ENCODE peak calls at places on chromosomes 5 and 9, in nine cellular contexts. K is fibroblast of villous mesenchyme, B is stomach, T is right lobe of liver, H is astrocyte, I is endothelial cell, O is OCI-LY7, Q is prostate gland, C is AG09309. R is an unnamed sample.

GRCh38 chr9:122248448-122248865 is 16.2 kb downstream of the RBM18 start:
- DNase-seq in C (no peak), I (no peak), T (no peak), B (no peak), O (no peak), H (no peak), K (no peak), Q (peak), R (no peak)

GRCh38 chr9:34987160-34988040 is 2.1 kb upstream of the DNAJB5 start:
- DNase-seq in B (no peak), Q (no peak), O (no peak), K (no peak), T (no peak), H (no peak), C (no peak), I (no peak), R (no peak)

GRCh38 chr9:83956288-83957028 is 23.6 kb downstream of the HNRNPK start:
- DNase-seq in T (peak), C (no peak), O (peak), B (peak), H (peak), Q (peak), K (peak), I (peak), R (peak)

GRCh38 chr5:137563301-137563645 is 64.1 kb upstream of the SPOCK1 start:
- DNase-seq in Q (no peak), O (no peak), K (no peak), I (no peak), H (no peak), C (peak), B (no peak), T (no peak), R (no peak)

GRCh38 chr9:131679261-131680020 is 60.4 kb downstream of the RAPGEF1 start:
- DNase-seq in H (no peak), Q (no peak), C (no peak), B (no peak), O (no peak), K (no peak), T (no peak), I (no peak), R (no peak)

GRCh38 chr9:77943053-77943452 is 88.6 kb downstream of the GNAQ start:
- DNase-seq in H (no peak), O (no peak), T (no peak), Q (no peak), I (no peak), C (no peak), B (no peak), K (peak), R (no peak)

GRCh38 chr9:121562261-121562780 is 62.7 kb upstream of the GGTA1 start:
- DNase-seq in H (no peak), I (no peak), C (no peak), Q (no peak), B (no peak), T (no peak), O (no peak), K (no peak), R (no peak)

GRCh38 chr5:18968966-18969365 is 1019.0 kb downstream of the CDH18 start:
- DNase-seq in O (no peak), Q (no peak), C (no peak), K (no peak), B (no peak), H (no peak), I (no peak), T (no peak), R (no peak)

GRCh38 chr5:65774346-65774745 is 52.3 kb downstream of the NLN start:
- DNase-seq in T (no peak), B (no peak), H (peak), C (peak), O (no peak), K (peak), Q (no peak), I (no peak), R (peak)

GRCh38 chr9:15401266-15401665 is 21.4 kb upstream of the SNAPC3 start:
- DNase-seq in H (no peak), O (no peak), T (no peak), I (no peak), K (peak), C (no peak), B (peak), Q (no peak), R (peak)

GRCh38 chr9:82721596-82721995 is 341.3 kb downstream of the RASEF start:
- DNase-seq in K (peak), O (no peak), B (no peak), Q (no peak), I (no peak), C (no peak), H (peak), T (no peak), R (no peak)

GRCh38 chr5:97528941-97529340 is 345.9 kb upstream of the RIOK2 start:
- DNase-seq in I (no peak), K (peak), O (no peak), Q (no peak), T (no peak), C (peak), H (peak), B (no peak), R (peak)

GRCh38 chr9:89666364-89666763 is 61.6 kb downstream of the GADD45G start:
- DNase-seq in I (no peak), T (no peak), C (no peak), H (no peak), B (no peak), Q (no peak), O (no peak), K (no peak), R (no peak)

GRCh38 chr9:127537014-127537413 is 75.1 kb upstream of the STXBP1 start:
- DNase-seq in T (no peak), B (peak), O (no peak), I (no peak), Q (peak), K (peak), H (no peak), C (no peak), R (peak)

GRCh38 chr9:127536499-127536898 is 75.6 kb upstream of the STXBP1 start:
- DNase-seq in T (no peak), B (no peak), I (no peak), Q (no peak), O (no peak), K (no peak), C (no peak), H (no peak), R (no peak)

GRCh38 chr9:127539259-127539981 is 72.7 kb upstream of the STXBP1 start:
- DNase-seq in K (peak), B (no peak), H (no peak), I (no peak), T (no peak), O (no peak), Q (no peak), C (no peak), R (peak)

GRCh38 chr9:127538849-127539258 is 73.2 kb upstream of the STXBP1 start:
- DNase-seq in H (peak), K (peak), C (no peak), T (no peak), B (no peak), Q (no peak), O (no peak), I (no peak), R (peak)

GRCh38 chr9:127537792-127538191 is 74.3 kb upstream of the STXBP1 start:
- DNase-seq in K (no peak), I (no peak), Q (no peak), H (no peak), O (no peak), T (no peak), C (no peak), B (no peak), R (no peak)
- TF ChIP-seq CTCF in K (peak), I (no peak), Q (no peak), H (no peak), O (peak), T (no peak), C (peak), B (no peak), R (peak)

GRCh38 chr5:14239404-14239803 is 96.3 kb downstream of the TRIO start:
- DNase-seq in K (no peak), Q (no peak), H (no peak), C (no peak), O (no peak), I (no peak), B (no peak), T (no peak), R (no peak)

GRCh38 chr5:14238272-14238671 is 95.1 kb downstream of the TRIO start:
- DNase-seq in O (no peak), H (no peak), K (no peak), B (no peak), Q (no peak), T (no peak), I (no peak), C (no peak), R (no peak)

GRCh38 chr5:14242447-14242846 is 99.3 kb downstream of the TRIO start:
- DNase-seq in C (no peak), T (no peak), B (no peak), H (no peak), O (no peak), K (no peak), Q (no peak), I (no peak), R (no peak)

GRCh38 chr5:14239951-14240350 is 96.8 kb downstream of the TRIO start:
- DNase-seq in C (no peak), B (no peak), K (peak), O (no peak), I (no peak), H (no peak), Q (no peak), T (no peak), R (no peak)

DNA sequence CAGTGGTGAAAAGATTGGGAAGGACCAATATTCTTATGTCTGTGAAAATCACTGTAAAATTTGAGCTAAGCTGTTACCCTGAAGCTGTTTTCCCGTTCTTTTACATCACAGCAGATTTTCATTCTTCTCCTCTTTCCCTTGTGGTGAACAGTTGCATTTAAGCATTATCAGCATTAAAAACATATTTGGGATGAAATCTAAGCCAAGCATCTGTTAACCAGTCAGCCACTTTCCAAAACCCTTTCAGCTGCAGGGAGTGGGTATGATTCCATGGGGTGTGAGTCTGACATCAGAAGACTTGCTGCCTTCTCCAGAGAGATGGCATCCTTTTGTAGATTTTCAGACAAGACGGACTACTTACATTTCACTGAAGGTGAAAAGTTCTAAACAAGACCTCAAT is 97.2 kb downstream of the TRIO start:
- DNase-seq in B (no peak), Q (no peak), C (peak), K (peak), I (no peak), T (no peak), H (peak), O (no peak), R (peak)
- TF ChIP-seq CTCF in B (no peak), Q (no peak), C (no peak), K (no peak), I (no peak), T (no peak), H (no peak), O (no peak), R (peak)

GRCh38 chr5:35598707-35599370 is 18.8 kb upstream of the SPEF2 start:
- DNase-seq in I (no peak), H (no peak), B (peak), T (peak), O (peak), C (no peak), K (peak), Q (no peak), R (no peak)
- TF ChIP-seq CTCF in I (no peak), H (no peak), B (no peak), T (peak), O (peak), C (no peak), K (peak), Q (no peak), R (no peak)

GRCh38 chr5:58191451-58191850 is 268.4 kb downstream of the PLK2 start:
- DNase-seq in O (no peak), K (no peak), T (no peak), H (no peak), I (no peak), Q (peak), B (no peak), C (no peak), R (no peak)

GRCh38 chr5:58187473-58188286 is 272.2 kb downstream of the PLK2 start:
- DNase-seq in T (no peak), K (no peak), O (no peak), B (no peak), I (no peak), C (no peak), Q (no peak), H (no peak), R (no peak)

GRCh38 chr5:58184910-58185309 is 275.0 kb downstream of the PLK2 start:
- DNase-seq in I (no peak), H (peak), K (peak), Q (no peak), B (no peak), T (no peak), O (no peak), C (no peak), R (peak)

GRCh38 chr5:58185397-58186195 is 274.3 kb downstream of the PLK2 start:
- DNase-seq in I (no peak), K (no peak), Q (no peak), C (no peak), B (no peak), H (peak), T (no peak), O (no peak), R (no peak)

DNA sequence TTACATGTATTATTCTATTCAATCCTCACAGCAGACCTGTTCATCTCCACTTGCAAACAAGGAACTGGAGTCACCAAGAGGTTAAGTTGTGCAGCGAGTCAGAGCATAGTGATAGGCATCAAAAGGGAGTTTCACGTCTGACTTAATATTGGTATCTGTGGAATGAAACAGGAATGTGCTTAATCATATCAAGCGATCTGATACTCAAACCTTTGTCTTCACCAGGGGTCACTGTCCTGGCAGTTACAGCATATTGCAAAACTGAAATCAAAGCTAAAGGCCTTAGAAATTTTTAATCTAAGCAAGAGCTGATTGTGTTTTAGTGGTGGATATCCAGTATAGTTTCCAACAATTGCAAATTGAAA is 271.6 kb downstream of the PLK2 start:
- DNase-seq in O (no peak), H (peak), T (no peak), I (no peak), Q (no peak), C (peak), B (no peak), K (peak), R (peak)
- TF ChIP-seq CTCF in O (no peak), H (peak), T (no peak), I (no peak), Q (no peak), C (peak), B (no peak), K (no peak), R (peak)

GRCh38 chr5:140842798-140843733 is 2.1 kb downstream of the PCDHA8 start:
- DNase-seq in H (no peak), C (no peak), T (no peak), B (no peak), I (no peak), Q (no peak), K (no peak), O (no peak), R (no peak)

GRCh38 chr5:140835622-140836510 is 1.8 kb downstream of the PCDHA7 start:
- DNase-seq in K (no peak), H (no peak), B (no peak), Q (no peak), I (no peak), C (no peak), O (no peak), T (no peak), R (no peak)

GRCh38 chr5:140840978-140841962 is at the start of gene PCDHA8:
- DNase-seq in Q (no peak), K (no peak), C (no peak), H (no peak), B (no peak), T (no peak), O (peak), I (peak), R (no peak)
- TF ChIP-seq CTCF in Q (no peak), K (peak), C (peak), H (peak), B (no peak), T (no peak), O (peak), I (peak), R (no peak)

GRCh38 chr5:138726848-138727247 is 26.4 kb upstream of the CTNNA1 start:
- DNase-seq in B (no peak), Q (no peak), K (no peak), H (no peak), C (no peak), O (no peak), I (no peak), T (no peak), R (no peak)

GRCh38 chr5:138725885-138726457 is 27.3 kb upstream of the CTNNA1 start:
- DNase-seq in O (no peak), C (no peak), T (peak), K (no peak), H (no peak), I (no peak), Q (no peak), B (no peak), R (peak)

GRCh38 chr5:138722518-138722917 is 30.7 kb upstream of the CTNNA1 start:
- DNase-seq in H (no peak), B (peak), O (no peak), K (no peak), C (no peak), I (no peak), T (no peak), Q (no peak), R (no peak)

GRCh38 chr5:138724470-138725146 is 28.6 kb upstream of the CTNNA1 start:
- DNase-seq in O (no peak), T (no peak), C (no peak), K (no peak), B (no peak), H (no peak), Q (peak), I (no peak), R (peak)

DNA sequence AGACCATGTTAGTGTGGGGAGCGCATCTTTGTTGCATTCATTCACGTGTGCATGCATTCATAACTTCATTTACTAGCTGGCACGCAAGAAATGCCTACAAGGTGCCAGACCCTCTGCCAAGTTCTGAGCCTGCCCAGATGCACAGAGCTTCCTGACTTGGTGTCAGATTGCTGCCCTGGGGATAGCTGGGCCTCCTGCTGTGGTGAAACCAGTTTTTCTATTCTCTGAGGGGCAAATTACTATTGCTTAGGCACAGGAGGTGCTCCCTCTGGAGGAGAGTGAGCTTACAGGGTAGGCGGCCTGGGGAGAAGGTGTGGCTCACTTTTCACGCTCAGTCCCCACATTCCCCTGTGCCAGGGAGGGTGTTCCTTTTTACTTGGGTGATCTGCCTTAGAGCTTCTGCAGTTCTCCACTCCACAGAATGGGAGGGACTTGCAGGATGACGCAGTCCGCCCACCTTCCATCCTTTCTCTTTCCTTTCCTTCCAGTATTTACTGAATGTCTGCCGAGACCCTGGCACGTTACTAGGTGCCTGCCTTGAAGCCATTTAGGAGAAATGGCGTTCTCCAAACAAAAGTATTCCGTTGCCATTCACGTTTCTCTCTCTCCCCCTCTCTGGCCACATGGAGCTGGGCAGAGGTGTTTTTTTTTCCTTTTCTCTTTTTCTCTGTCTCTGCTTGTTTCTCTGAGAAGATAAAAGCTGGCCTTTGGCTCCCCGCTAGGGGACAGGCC is 27.9 kb upstream of the CTNNA1 start:
- DNase-seq in K (peak), O (peak), T (no peak), B (peak), I (peak), H (peak), Q (peak), C (peak), R (peak)
- TF ChIP-seq CTCF in K (peak), O (peak), T (no peak), B (no peak), I (no peak), H (no peak), Q (peak), C (peak), R (peak)

DNA sequence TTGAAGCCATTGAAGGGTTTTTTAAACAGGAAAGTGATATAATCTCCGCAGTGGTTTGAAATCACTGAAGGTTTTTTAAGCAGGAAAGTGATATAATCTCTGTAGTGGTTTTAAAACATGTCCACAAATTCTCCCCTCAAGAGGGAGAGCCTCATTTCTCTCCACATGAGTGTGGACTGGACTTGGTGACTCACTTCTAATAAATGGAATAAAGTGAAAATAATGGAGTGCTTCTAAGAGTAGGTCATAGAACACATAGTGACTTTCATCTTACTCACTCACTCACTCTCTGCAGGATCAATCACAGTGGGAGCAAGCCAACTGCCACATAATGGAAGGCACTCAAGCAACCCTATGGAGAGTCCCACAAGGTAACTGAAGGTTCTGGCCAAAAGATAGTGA is 12.0 kb downstream of the CTNNAL1 start:
- DNase-seq in C (peak), H (peak), K (peak), T (no peak), O (no peak), I (no peak), Q (no peak), B (no peak), R (peak)
- TF ChIP-seq CTCF in C (peak), H (no peak), K (no peak), T (no peak), O (no peak), I (no peak), Q (no peak), B (no peak), R (no peak)

GRCh38 chr9:80504525-80505235 is 932.9 kb downstream of the TLE4 start:
- DNase-seq in T (no peak), B (no peak), Q (no peak), K (peak), O (no peak), H (no peak), I (no peak), C (no peak), R (no peak)

GRCh38 chr9:80503692-80504400 is 932.1 kb downstream of the TLE4 start:
- DNase-seq in T (no peak), O (no peak), K (no peak), I (no peak), B (no peak), Q (no peak), H (no peak), C (no peak), R (no peak)

GRCh38 chr9:80507611-80508010 is 935.8 kb downstream of the TLE4 start:
- DNase-seq in C (no peak), Q (no peak), K (no peak), H (no peak), I (no peak), T (no peak), O (no peak), B (no peak), R (no peak)

DNA sequence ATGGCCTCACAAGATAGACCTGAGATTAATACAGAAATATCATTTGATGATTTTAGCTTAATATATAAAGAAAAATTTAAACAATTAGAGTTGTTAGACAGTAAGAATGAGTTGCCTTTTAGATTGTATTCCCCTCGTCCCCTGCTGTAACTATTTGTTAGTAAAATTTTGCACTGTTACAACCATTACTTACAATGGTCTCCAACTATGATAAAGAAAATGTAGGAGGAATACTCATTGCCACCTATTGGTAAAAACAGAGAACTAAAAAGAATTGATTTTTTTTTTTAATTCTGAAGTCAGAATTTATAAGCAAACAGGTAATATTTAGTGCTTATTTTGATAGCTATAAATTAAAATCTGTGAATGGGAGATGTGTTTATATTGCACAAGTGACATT is 937.6 kb downstream of the TLE4 start:
- DNase-seq in H (no peak), O (no peak), T (no peak), C (no peak), B (no peak), K (no peak), I (no peak), Q (no peak), R (no peak)
- TF ChIP-seq CTCF in H (no peak), O (peak), T (no peak), C (no peak), B (no peak), K (no peak), I (no peak), Q (no peak), R (no peak)

R was measured in fibroblast of the aortic adventitia.